ENCODE peak calls at places on chromosomes 11 and 22, in eight cellular contexts. X is CD8-positive, alpha-beta T cell; U is cardiac muscle cell; N is fibroblast of villous mesenchyme; B is HCT116; K is lower leg skin; R is kidney epithelial cell; L is astrocyte of the spinal cord. M is an unnamed sample.

GRCh38 chr11:66048525-66049313 is at the start of gene GAL3ST3:
- DNase-seq in X (no peak), U (no peak), N (no peak), B (no peak), K (no peak), R (no peak), L (no peak), M (no peak)

GRCh38 chr11:128764617-128765095 is 70.8 kb downstream of the FLI1 start:
- DNase-seq in X (no peak), U (no peak), N (no peak), B (no peak), K (no peak), R (no peak), L (no peak), M (no peak)

GRCh38 chr11:27349919-27350318 is 13.1 kb downstream of the CCDC34 start:
- DNase-seq in X (no peak), U (no peak), N (no peak), B (no peak), K (no peak), R (no peak), L (no peak), M (no peak)

GRCh38 chr11:64804346-64805210 is 1.6 kb upstream of the MAP4K2 start:
- DNase-seq in X (no peak), U (no peak), N (no peak), B (no peak), K (no peak), R (no peak), L (no peak), M (no peak)

GRCh38 chr11:70593446-70593983 is 195.2 kb downstream of the CTTN start:
- DNase-seq in X (no peak), U (no peak), N (no peak), B (no peak), K (no peak), R (no peak), L (no peak), M (no peak)

GRCh38 chr11:131694526-131695424 is 324.4 kb downstream of the NTM start:
- DNase-seq in X (peak; percentile 26), U (peak; percentile 86), N (peak; percentile 59), B (peak; percentile 13), K (peak; percentile 49), R (peak; percentile 23), L (peak; percentile 75), M (peak; percentile 86)

GRCh38 chr11:2833051-2833937 is 52.3 kb downstream of the CDKN1C start:
- DNase-seq in X (no peak), U (no peak), N (no peak), B (no peak), K (no peak), R (no peak), L (no peak), M (no peak)

GRCh38 chr11:110095554-110095953 is 2.4 kb downstream of the ZC3H12C start:
- DNase-seq in X (no peak), U (peak; percentile 56), N (no peak), B (peak; percentile 8), K (no peak), R (no peak), L (no peak), M (peak; percentile 49)

GRCh38 chr11:44305643-44306468 is 4.1 kb downstream of the ALX4 start:
- DNase-seq in X (no peak), U (no peak), N (peak; percentile 33), B (no peak), K (no peak), R (no peak), L (no peak), M (peak; percentile 32)

GRCh38 chr22:32205974-32206773 is 1.3 kb upstream of the RFPL2 start:
- DNase-seq in X (no peak), U (no peak), N (no peak), B (no peak), K (no peak), R (no peak), L (no peak), M (no peak)

GRCh38 chr11:67095214-67095507 is 23.9 kb upstream of the KDM2A start:
- DNase-seq in X (no peak), U (no peak), N (no peak), B (no peak), K (no peak), R (no peak), L (no peak), M (no peak)

GRCh38 chr11:64849600-64850356 is 5.3 kb upstream of the CDC42BPG start:
- DNase-seq in X (no peak), U (peak; percentile 76), N (peak; percentile 61), B (no peak), K (no peak), R (no peak), L (no peak), M (no peak)

GRCh38 chr11:133086518-133086917 is 445.8 kb downstream of the OPCML start:
- DNase-seq in X (no peak), U (no peak), N (no peak), B (no peak), K (no peak), R (no peak), L (no peak), M (no peak)

GRCh38 chr11:35850191-35850590 is 93.7 kb upstream of the LDLRAD3 start:
- DNase-seq in X (no peak), U (no peak), N (no peak), B (no peak), K (no peak), R (no peak), L (no peak), M (no peak)

GRCh38 chr11:114154271-114155047 is 94.9 kb downstream of the ZBTB16 start:
- DNase-seq in X (no peak), U (peak; percentile 97), N (peak; percentile 98), B (no peak), K (peak; percentile 89), R (no peak), L (no peak), M (peak; percentile 95)

GRCh38 chr11:123562166-123562565 is 92.3 kb downstream of the SCN3B start:
- DNase-seq in X (no peak), U (no peak), N (no peak), B (no peak), K (no peak), R (no peak), L (no peak), M (no peak)
- H3K4me3 ChIP-seq in X (no peak overlapping the region), U (no peak overlapping the region), N (no peak overlapping the region), B (no peak overlapping the region), K (no peak overlapping the region), R (no peak overlapping the region), L (no peak overlapping the region), M (no peak overlapping the region)

GRCh38 chr11:103929168-103929903 is 107.1 kb upstream of the DDI1 start:
- DNase-seq in X (no peak), U (no peak), N (no peak), B (no peak), K (no peak), R (no peak), L (no peak), M (no peak)

GRCh38 chr11:103926990-103927389 is 109.5 kb upstream of the DDI1 start:
- DNase-seq in X (no peak), U (no peak), N (no peak), B (no peak), K (no peak), R (no peak), L (no peak), M (no peak)

GRCh38 chr11:103928040-103928555 is 108.3 kb upstream of the DDI1 start:
- DNase-seq in X (no peak), U (no peak), N (no peak), B (no peak), K (no peak), R (no peak), L (no peak), M (peak; percentile 26)

GRCh38 chr11:103924166-103925013 is 112.0 kb upstream of the DDI1 start:
- DNase-seq in X (no peak), U (no peak), N (no peak), B (no peak), K (no peak), R (no peak), L (peak; percentile 37), M (peak; percentile 54)

DNA sequence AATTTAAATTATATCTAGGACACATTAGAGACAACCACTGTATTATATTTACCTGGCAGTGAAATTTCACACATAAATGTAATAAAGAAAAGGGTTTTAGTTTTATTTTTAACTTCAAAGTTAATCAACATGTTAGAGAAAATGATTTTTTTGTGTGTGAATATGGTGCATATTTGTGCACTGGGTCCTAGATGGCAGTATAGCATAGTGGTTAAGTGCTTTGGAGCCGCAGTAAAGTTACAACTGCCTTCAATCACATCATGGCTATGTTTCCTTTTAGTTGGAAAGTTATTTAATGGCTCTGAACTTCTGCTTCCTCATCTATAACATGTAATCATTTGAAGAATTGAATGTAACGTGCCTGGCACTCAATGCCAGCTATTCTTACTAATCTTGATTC is 108.9 kb upstream of the DDI1 start:
- DNase-seq in X (no peak), U (peak; percentile 67), N (peak; percentile 36), B (no peak), K (no peak), R (no peak), L (peak; percentile 36), M (peak; percentile 77)
- TF ChIP-seq CTCF in X (no peak), U (peak; percentile 42), N (peak; percentile 50), B (peak; percentile 37), K (no peak), R (peak; percentile 27), L (peak; percentile 30), M (peak; percentile 64)

GRCh38 chr11:61516675-61517516 is 8.3 kb downstream of the LRRC10B start:
- DNase-seq in X (peak; percentile 75), U (peak; percentile 30), N (peak; percentile 42), B (no peak), K (no peak), R (no peak), L (peak; percentile 10), M (peak; percentile 34)
- H3K4me3 ChIP-seq in X (peak overlapping the region; percentile 12), U (no peak overlapping the region), N (no peak overlapping the region), B (no peak overlapping the region), K (no peak overlapping the region), R (no peak overlapping the region), L (no peak overlapping the region), M (peak overlapping the region; percentile 24)

DNA sequence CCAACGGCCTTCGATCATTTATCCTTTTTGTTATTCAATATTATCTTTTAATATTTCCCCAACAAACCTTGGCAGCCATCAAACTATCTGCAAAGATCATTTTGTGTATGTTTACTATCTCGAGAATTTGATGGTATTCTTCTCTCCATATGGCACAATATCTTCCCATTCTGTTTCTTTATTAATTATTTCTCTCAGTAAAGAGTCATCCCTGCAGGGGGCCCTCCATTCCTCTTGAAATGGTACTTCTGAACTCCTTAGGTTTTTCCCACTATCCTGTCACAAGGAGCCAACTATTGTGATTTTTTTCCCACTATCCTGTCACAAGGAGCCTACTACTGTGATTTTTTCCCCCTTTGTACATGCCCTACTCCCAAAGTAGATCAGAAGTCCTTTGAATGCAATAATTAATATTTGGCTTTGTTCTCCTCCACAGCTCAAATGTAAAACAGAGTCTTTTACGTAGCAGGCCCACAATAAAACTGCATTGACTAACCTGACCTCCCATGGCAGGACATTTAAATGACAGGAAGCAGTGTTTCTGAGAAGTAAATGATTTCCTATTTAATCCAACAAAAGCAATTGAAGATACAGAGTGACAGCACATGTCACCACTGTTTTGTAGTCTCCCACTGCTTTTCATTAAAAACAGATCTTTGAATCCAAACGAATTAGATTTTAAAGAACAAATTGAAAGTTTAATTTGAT is 43.3 kb downstream of the PDGFD start:
- DNase-seq in X (no peak), U (no peak), N (no peak), B (no peak), K (no peak), R (no peak), L (no peak), M (no peak)
- TF ChIP-seq CTCF in X (no peak), U (no peak), N (no peak), B (no peak), K (no peak), R (no peak), L (no peak), M (no peak)